ENCODE peak calls at places on chromosomes 4 and X, in seven cellular contexts. G is GM23338, P is GM23248, A is MM.1S, R is hepatocyte, L is PC-3, E is HCT116. K is an unnamed sample.

GRCh38 chrX:50971390-50971789 is 60.9 kb downstream of the BMP15 start:
- DNase-seq in G (no peak), P (peak; percentile 77), A (no peak), R (no peak), L (no peak), E (peak; percentile 12), K (no peak)

GRCh38 chrX:122586831-122587230 is 597.2 kb upstream of the GRIA3 start:
- DNase-seq in G (no peak), P (peak; percentile 41), A (no peak), R (no peak), L (no peak), E (no peak), K (no peak)

GRCh38 chr4:39689970-39690369 is 8.0 kb upstream of the UBE2K start:
- DNase-seq in G (no peak), P (no peak), A (no peak), R (no peak), L (no peak), E (no peak), K (no peak)

GRCh38 chrX:131441033-131441432 is 102.8 kb upstream of the OR13H1 start:
- DNase-seq in G (no peak), P (no peak), A (no peak), R (peak; percentile 8), L (peak; percentile 41), E (no peak), K (no peak)

GRCh38 chrX:100625985-100626491 is 10.6 kb downstream of the TSPAN6 start:
- DNase-seq in G (no peak), P (no peak), A (peak; percentile 82), R (no peak), L (no peak), E (no peak), K (no peak)

GRCh38 chr4:94365304-94365703 is 22.7 kb upstream of the HPGDS start:
- DNase-seq in G (no peak), P (no peak), A (no peak), R (no peak), L (peak; percentile 62), E (no peak), K (no peak)

GRCh38 chr4:143294310-143294709 is 42.4 kb upstream of the GAB1 start:
- DNase-seq in G (no peak), P (peak; percentile 36), A (no peak), R (peak; percentile 49), L (no peak), E (no peak), K (no peak)

GRCh38 chr4:88706574-88706973 is 8.9 kb upstream of the NAP1L5 start:
- DNase-seq in G (peak; percentile 70), P (peak; percentile 83), A (no peak), R (peak; percentile 58), L (peak; percentile 67), E (no peak), K (peak; percentile 45)

GRCh38 chrX:9829308-9830267 is 43.4 kb downstream of the SHROOM2 start:
- DNase-seq in G (no peak), P (peak; percentile 14), A (peak; percentile 83), R (peak; percentile 33), L (peak; percentile 93), E (peak; percentile 65), K (no peak)

GRCh38 chr4:3231431-3231980 is 17.5 kb upstream of the MSANTD1 start:
- DNase-seq in G (no peak), P (peak; percentile 38), A (no peak), R (no peak), L (no peak), E (no peak), K (no peak)

GRCh38 chrX:3548743-3549441 is 164.6 kb downstream of the PRKX start:
- DNase-seq in G (peak; percentile 20), P (peak; percentile 90), A (no peak), R (peak; percentile 73), L (peak; percentile 48), E (peak; percentile 7), K (peak; percentile 20)

GRCh38 chrX:105323951-105324350 is 103.5 kb upstream of the TEX13A start:
- DNase-seq in G (no peak), P (no peak), A (no peak), R (no peak), L (peak; percentile 84), E (no peak), K (no peak)

GRCh38 chr4:139711461-139711860 is 45.8 kb downstream of the MGST2 start:
- DNase-seq in G (no peak), P (no peak), A (no peak), R (no peak), L (no peak), E (no peak), K (no peak)

GRCh38 chr4:56641494-56642051 is 39.5 kb downstream of the HOPX start:
- DNase-seq in G (no peak), P (peak; percentile 92), A (no peak), R (peak; percentile 43), L (peak; percentile 98), E (peak; percentile 80), K (no peak)

GRCh38 chr4:138859249-138859648 is 156.3 kb upstream of the NOCT start:
- DNase-seq in G (no peak), P (no peak), A (no peak), R (no peak), L (peak; percentile 5), E (no peak), K (no peak)

GRCh38 chr4:45668086-45668485 is 455.8 kb downstream of the GABRG1 start:
- DNase-seq in G (no peak), P (no peak), A (no peak), R (no peak), L (no peak), E (no peak), K (no peak)

GRCh38 chr4:13968723-13969122 is 341.2 kb upstream of the BOD1L1 start:
- DNase-seq in G (no peak), P (peak; percentile 32), A (no peak), R (no peak), L (peak; percentile 77), E (no peak), K (no peak)

GRCh38 chr4:30924521-30924920 is 204.4 kb downstream of the PCDH7 start:
- DNase-seq in G (no peak), P (no peak), A (no peak), R (no peak), L (no peak), E (no peak), K (no peak)

GRCh38 chr4:144014808-144015207 is 4.4 kb downstream of the GYPB start:
- DNase-seq in G (no peak), P (no peak), A (no peak), R (no peak), L (no peak), E (no peak), K (no peak)

GRCh38 chr4:4418676-4419370 is 31.9 kb downstream of the NSG1 start:
- DNase-seq in G (no peak), P (no peak), A (no peak), R (no peak), L (no peak), E (no peak), K (no peak)

GRCh38 chr4:4417886-4418285 is 31.0 kb downstream of the NSG1 start:
- DNase-seq in G (no peak), P (no peak), A (no peak), R (no peak), L (no peak), E (no peak), K (no peak)

GRCh38 chr4:4421356-4421755 is 34.5 kb downstream of the NSG1 start:
- DNase-seq in G (no peak), P (no peak), A (no peak), R (no peak), L (no peak), E (no peak), K (no peak)

GRCh38 chr4:4419896-4420295 is 33.0 kb downstream of the NSG1 start:
- DNase-seq in G (no peak), P (no peak), A (no peak), R (no peak), L (no peak), E (no peak), K (no peak)

GRCh38 chr4:4420421-4420820 is 33.5 kb downstream of the NSG1 start:
- DNase-seq in G (no peak), P (no peak), A (no peak), R (no peak), L (no peak), E (no peak), K (no peak)
- H3K36me3 ChIP-seq in G (peaks cover 8% of the 10 kb centered on the region), P (peaks cover 33% of the 10 kb centered on the region), A (peaks cover 5% of the 10 kb centered on the region), R (no peaks in the 10 kb centered on the region), L (no peaks in the 10 kb centered on the region), E (peaks cover 6% of the 10 kb centered on the region), K (no peaks in the 10 kb centered on the region)

GRCh38 chrX:140503230-140503585 is 1.7 kb downstream of the SOX3 start:
- DNase-seq in G (no peak), P (no peak), A (no peak), R (no peak), L (no peak), E (no peak), K (peak; percentile 4)
- TF ChIP-seq EZH2 in G (peak; percentile 51), P (peak; percentile 74), A (no peak), R (no peak), L (no peak), E (no peak), K (no peak)

GRCh38 chrX:150036641-150037040 is 98.3 kb upstream of the EOLA2 start:
- DNase-seq in G (no peak), P (no peak), A (no peak), R (no peak), L (no peak), E (no peak), K (no peak)

GRCh38 chrX:150038356-150038755 is 100.1 kb upstream of the EOLA2 start:
- DNase-seq in G (no peak), P (no peak), A (no peak), R (no peak), L (no peak), E (no peak), K (no peak)

GRCh38 chrX:150036181-150036580 is 97.9 kb upstream of the EOLA2 start:
- DNase-seq in G (no peak), P (peak; percentile 74), A (no peak), R (no peak), L (peak; percentile 83), E (no peak), K (no peak)

GRCh38 chrX:150035531-150035930 is 97.2 kb upstream of the EOLA2 start:
- DNase-seq in G (no peak), P (peak; percentile 64), A (no peak), R (no peak), L (peak; percentile 64), E (no peak), K (no peak)

DNA sequence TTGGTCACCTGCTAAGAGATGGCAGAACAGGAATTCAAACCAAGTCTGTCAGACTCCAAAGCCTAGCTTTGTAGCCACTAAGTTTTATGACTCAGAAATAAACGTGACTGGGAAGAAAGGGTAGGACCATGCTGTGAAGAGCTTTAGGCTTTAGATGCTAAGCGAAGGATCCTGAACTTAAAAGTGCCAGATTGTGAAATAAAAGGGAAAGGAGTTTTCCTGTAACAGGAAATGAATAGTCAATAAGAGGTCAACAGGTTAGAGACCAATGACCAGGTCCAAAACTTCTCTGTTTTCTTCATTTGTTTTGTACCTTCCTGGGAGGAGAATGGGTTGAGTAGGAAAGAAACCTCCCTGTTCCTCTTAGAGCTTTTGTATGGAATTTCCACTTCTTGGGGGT is 98.8 kb upstream of the EOLA2 start:
- DNase-seq in G (no peak), P (peak; percentile 23), A (no peak), R (no peak), L (peak; percentile 24), E (no peak), K (no peak)
- TF ChIP-seq EZH2phosphoT487 in G (no peak), P (no peak), A (no peak), R (no peak), L (no peak), E (no peak), K (no peak)

DNA sequence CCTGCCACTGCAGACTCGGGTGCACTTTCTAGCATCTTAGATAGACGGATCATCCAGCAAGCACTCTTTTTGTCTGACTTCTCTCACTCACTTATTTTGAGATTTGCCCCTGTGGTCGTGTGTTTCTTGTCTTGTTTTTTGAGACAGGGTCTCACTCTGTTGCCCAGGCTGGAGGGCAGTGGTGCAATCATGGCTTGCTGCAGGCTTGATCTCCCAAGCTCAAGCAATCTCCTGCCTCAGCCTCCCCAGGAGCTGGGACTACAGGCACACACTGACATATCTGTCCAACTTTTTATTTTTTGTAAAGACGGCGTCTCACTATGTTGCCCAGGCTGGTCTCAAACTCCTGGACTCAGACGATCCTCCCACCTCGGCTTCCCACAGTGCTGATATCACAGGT is 26.7 kb downstream of the FGFR3 start:
- DNase-seq in G (no peak), P (no peak), A (no peak), R (no peak), L (no peak), E (no peak), K (no peak)
- H3K36me3 ChIP-seq in G (peaks cover 21% of the 10 kb centered on the region), P (peaks cover 29% of the 10 kb centered on the region), A (peaks cover 3% of the 10 kb centered on the region), R (no peaks in the 10 kb centered on the region), L (peaks cover 20% of the 10 kb centered on the region), E (peaks cover 30% of the 10 kb centered on the region), K (no peaks in the 10 kb centered on the region)